ENCODE peak calls at places on chromosomes 1 and 21, in nine cellular contexts. One of them, this sample, is unnamed.
A peak's percentile ranks its signal among the peaks of the same experiment; 100 is the strongest.

GRCh38 chr1:153341431-153341934 is 7.2 kb downstream of the PGLYRP4 start:
- DNase-seq in hepatocyte: peak; percentile 2
- DNase-seq in HCT116: no peak
- DNase-seq in neural progenitor cell: no peak
- DNase-seq in GM23248: no peak
- DNase-seq in GM23338: no peak
- DNase-seq in OCI-LY7: no peak
- DNase-seq in PC-3: no peak
- DNase-seq in SK-N-SH: no peak
- DNase-seq in this sample: no peak

GRCh38 chr1:78045850-78046778 is at the start of gene GIPC2:
- DNase-seq in PC-3: no peak
- DNase-seq in neural progenitor cell: peak; percentile 65
- DNase-seq in HCT116: no peak
- DNase-seq in SK-N-SH: peak; percentile 69
- DNase-seq in OCI-LY7: no peak
- DNase-seq in GM23338: peak; percentile 73
- DNase-seq in hepatocyte: peak; percentile 69
- DNase-seq in GM23248: peak; percentile 60
- DNase-seq in this sample: no peak

GRCh38 chr1:86503477-86504129 is 34.9 kb downstream of the CLCA1 start:
- DNase-seq in neural progenitor cell: peak; percentile 33
- DNase-seq in hepatocyte: peak; percentile 35
- DNase-seq in SK-N-SH: no peak
- DNase-seq in GM23248: no peak
- DNase-seq in GM23338: peak; percentile 34
- DNase-seq in HCT116: no peak
- DNase-seq in OCI-LY7: no peak
- DNase-seq in PC-3: no peak
- DNase-seq in this sample: no peak

GRCh38 chr1:2372551-2373490 is 18.5 kb downstream of the MORN1 start:
- DNase-seq in GM23338: no peak
- DNase-seq in neural progenitor cell: no peak
- DNase-seq in GM23248: no peak
- DNase-seq in hepatocyte: no peak
- DNase-seq in OCI-LY7: no peak
- DNase-seq in HCT116: no peak
- DNase-seq in PC-3: peak; percentile 77
- DNase-seq in SK-N-SH: no peak
- DNase-seq in this sample: no peak

GRCh38 chr21:44583800-44584147 is 3.4 kb upstream of the KRTAP10-5 start:
- DNase-seq in HCT116: no peak
- DNase-seq in PC-3: peak; percentile 64
- DNase-seq in neural progenitor cell: no peak
- DNase-seq in GM23338: no peak
- DNase-seq in hepatocyte: no peak
- DNase-seq in GM23248: no peak
- DNase-seq in OCI-LY7: no peak
- DNase-seq in SK-N-SH: no peak
- DNase-seq in this sample: no peak

GRCh38 chr1:227472772-227473171 is 90.6 kb upstream of the ZNF678 start:
- DNase-seq in OCI-LY7: no peak
- DNase-seq in GM23338: no peak
- DNase-seq in SK-N-SH: no peak
- DNase-seq in neural progenitor cell: no peak
- DNase-seq in HCT116: no peak
- DNase-seq in hepatocyte: no peak
- DNase-seq in GM23248: no peak
- DNase-seq in PC-3: peak; percentile 37
- DNase-seq in this sample: no peak

GRCh38 chr1:162878000-162878596 is 17.1 kb upstream of the CCDC190 start:
- DNase-seq in neural progenitor cell: peak; percentile 73
- DNase-seq in GM23248: peak; percentile 82
- DNase-seq in GM23338: peak; percentile 85
- DNase-seq in PC-3: peak; percentile 93
- DNase-seq in SK-N-SH: peak; percentile 33
- DNase-seq in OCI-LY7: peak; percentile 3
- DNase-seq in hepatocyte: peak; percentile 73
- DNase-seq in HCT116: peak; percentile 68
- DNase-seq in this sample: peak; percentile 76

GRCh38 chr1:151106891-151107290 is 36.3 kb downstream of the GABPB2 start:
- DNase-seq in hepatocyte: no peak
- DNase-seq in HCT116: no peak
- DNase-seq in PC-3: peak; percentile 29
- DNase-seq in neural progenitor cell: no peak
- DNase-seq in OCI-LY7: no peak
- DNase-seq in SK-N-SH: no peak
- DNase-seq in GM23248: peak; percentile 56
- DNase-seq in GM23338: no peak
- DNase-seq in this sample: no peak

GRCh38 chr1:185734929-185735666 is 907 bp downstream of the HMCN1 start:
- DNase-seq in hepatocyte: peak; percentile 3
- DNase-seq in PC-3: peak; percentile 6
- DNase-seq in SK-N-SH: no peak
- DNase-seq in OCI-LY7: no peak
- DNase-seq in GM23248: peak; percentile 46
- DNase-seq in neural progenitor cell: peak; percentile 13
- DNase-seq in GM23338: no peak
- DNase-seq in HCT116: no peak
- DNase-seq in this sample: no peak

GRCh38 chr1:185742403-185742802 is 8.2 kb downstream of the HMCN1 start:
- DNase-seq in neural progenitor cell: no peak
- DNase-seq in GM23248: no peak
- DNase-seq in HCT116: no peak
- DNase-seq in PC-3: no peak
- DNase-seq in hepatocyte: no peak
- DNase-seq in OCI-LY7: no peak
- DNase-seq in GM23338: no peak
- DNase-seq in SK-N-SH: no peak
- DNase-seq in this sample: no peak

GRCh38 chr1:185735667-185736105 is 1.5 kb downstream of the HMCN1 start:
- DNase-seq in hepatocyte: no peak
- DNase-seq in PC-3: no peak
- DNase-seq in GM23338: peak; percentile 43
- DNase-seq in SK-N-SH: no peak
- DNase-seq in OCI-LY7: no peak
- DNase-seq in neural progenitor cell: no peak
- DNase-seq in HCT116: no peak
- DNase-seq in GM23248: peak; percentile 32
- DNase-seq in this sample: peak; percentile 46

GRCh38 chr1:185741551-185741950 is 7.4 kb downstream of the HMCN1 start:
- DNase-seq in OCI-LY7: no peak
- DNase-seq in HCT116: no peak
- DNase-seq in PC-3: no peak
- DNase-seq in hepatocyte: no peak
- DNase-seq in neural progenitor cell: no peak
- DNase-seq in GM23248: peak; percentile 74
- DNase-seq in GM23338: no peak
- DNase-seq in SK-N-SH: no peak
- DNase-seq in this sample: no peak

GRCh38 chr1:185739967-185740366 is 5.8 kb downstream of the HMCN1 start:
- DNase-seq in neural progenitor cell: no peak
- DNase-seq in OCI-LY7: no peak
- DNase-seq in SK-N-SH: no peak
- DNase-seq in hepatocyte: no peak
- DNase-seq in GM23248: peak; percentile 12
- DNase-seq in HCT116: no peak
- DNase-seq in PC-3: no peak
- DNase-seq in GM23338: no peak
- DNase-seq in this sample: no peak
- TF ChIP-seq EZH2phosphoT487 in neural progenitor cell: no peak
- TF ChIP-seq EZH2phosphoT487 in OCI-LY7: no peak
- TF ChIP-seq EZH2phosphoT487 in SK-N-SH: no peak
- TF ChIP-seq EZH2phosphoT487 in hepatocyte: no peak
- TF ChIP-seq EZH2phosphoT487 in GM23248: no peak
- TF ChIP-seq EZH2phosphoT487 in HCT116: no peak
- TF ChIP-seq EZH2phosphoT487 in PC-3: no peak
- TF ChIP-seq EZH2phosphoT487 in GM23338: no peak
- TF ChIP-seq EZH2phosphoT487 in this sample: no peak

GRCh38 chr1:198637157-198637556 is 1.7 kb upstream of the PTPRC start:
- DNase-seq in hepatocyte: no peak
- DNase-seq in GM23248: no peak
- DNase-seq in GM23338: no peak
- DNase-seq in PC-3: no peak
- DNase-seq in OCI-LY7: peak; percentile 57
- DNase-seq in neural progenitor cell: no peak
- DNase-seq in SK-N-SH: no peak
- DNase-seq in HCT116: no peak
- DNase-seq in this sample: no peak

GRCh38 chr1:198639581-198640235 is 868 bp downstream of the PTPRC start:
- DNase-seq in hepatocyte: no peak
- DNase-seq in HCT116: no peak
- DNase-seq in SK-N-SH: no peak
- DNase-seq in GM23248: no peak
- DNase-seq in GM23338: no peak
- DNase-seq in OCI-LY7: peak; percentile 61
- DNase-seq in neural progenitor cell: no peak
- DNase-seq in PC-3: no peak
- DNase-seq in this sample: peak; percentile 2

GRCh38 chr1:198638894-198639319 is at the start of gene PTPRC:
- DNase-seq in HCT116: no peak
- DNase-seq in SK-N-SH: no peak
- DNase-seq in OCI-LY7: peak; percentile 88
- DNase-seq in GM23338: no peak
- DNase-seq in PC-3: no peak
- DNase-seq in neural progenitor cell: no peak
- DNase-seq in hepatocyte: no peak
- DNase-seq in GM23248: no peak
- DNase-seq in this sample: peak; percentile 2

GRCh38 chr1:198637915-198638437 is 864 bp upstream of the PTPRC start:
- DNase-seq in PC-3: no peak
- DNase-seq in GM23338: no peak
- DNase-seq in HCT116: no peak
- DNase-seq in OCI-LY7: no peak
- DNase-seq in hepatocyte: no peak
- DNase-seq in GM23248: no peak
- DNase-seq in SK-N-SH: no peak
- DNase-seq in neural progenitor cell: no peak
- DNase-seq in this sample: no peak

DNA sequence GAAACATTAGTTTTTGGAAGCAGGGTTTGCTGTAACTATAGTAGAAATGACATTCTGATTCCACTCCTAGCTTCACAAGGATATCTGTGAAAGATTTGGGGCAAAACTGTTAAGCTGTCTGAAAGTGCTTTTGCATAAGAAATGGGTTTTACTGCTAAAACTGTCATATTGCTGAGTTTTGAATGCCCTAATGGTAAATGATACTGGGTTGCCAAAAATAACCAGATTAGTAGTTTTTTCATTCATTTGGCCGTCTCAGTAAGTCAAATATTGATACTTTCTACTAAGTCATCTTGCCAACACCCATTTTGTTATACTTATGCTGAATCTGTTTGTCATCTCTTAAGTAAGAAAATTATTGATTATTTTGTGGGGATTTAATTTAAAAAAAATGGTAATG is 399 bp upstream of the PTPRC start:
- DNase-seq in OCI-LY7: peak; percentile 48
- DNase-seq in PC-3: no peak
- DNase-seq in GM23248: no peak
- DNase-seq in SK-N-SH: no peak
- DNase-seq in GM23338: no peak
- DNase-seq in neural progenitor cell: no peak
- DNase-seq in hepatocyte: no peak
- DNase-seq in HCT116: no peak
- DNase-seq in this sample: no peak
- H3K4me2 ChIP-seq in OCI-LY7: peak overlapping the region; percentile 96
- H3K4me2 ChIP-seq in PC-3: no peak overlapping the region
- H3K4me2 ChIP-seq in GM23248: no peak overlapping the region
- H3K4me2 ChIP-seq in SK-N-SH: no peak overlapping the region
- H3K4me2 ChIP-seq in GM23338: no peak overlapping the region
- H3K4me2 ChIP-seq in neural progenitor cell: no peak overlapping the region
- H3K4me2 ChIP-seq in hepatocyte: no peak overlapping the region
- H3K4me2 ChIP-seq in HCT116: no peak overlapping the region
- H3K4me2 ChIP-seq in this sample: no peak overlapping the region

GRCh38 chr1:24105368-24106160 is 6.4 kb downstream of the MYOM3 start:
- DNase-seq in neural progenitor cell: no peak
- DNase-seq in GM23248: no peak
- DNase-seq in SK-N-SH: no peak
- DNase-seq in OCI-LY7: no peak
- DNase-seq in PC-3: no peak
- DNase-seq in GM23338: no peak
- DNase-seq in HCT116: no peak
- DNase-seq in hepatocyte: peak; percentile 28
- DNase-seq in this sample: no peak

GRCh38 chr1:24109686-24110475 is 2.1 kb downstream of the MYOM3 start:
- DNase-seq in SK-N-SH: no peak
- DNase-seq in HCT116: no peak
- DNase-seq in OCI-LY7: no peak
- DNase-seq in GM23338: no peak
- DNase-seq in hepatocyte: no peak
- DNase-seq in GM23248: no peak
- DNase-seq in PC-3: no peak
- DNase-seq in neural progenitor cell: no peak
- DNase-seq in this sample: no peak

GRCh38 chr1:24108334-24109165 is 3.4 kb downstream of the MYOM3 start:
- DNase-seq in GM23248: peak; percentile 98
- DNase-seq in HCT116: peak; percentile 32
- DNase-seq in neural progenitor cell: no peak
- DNase-seq in SK-N-SH: no peak
- DNase-seq in PC-3: peak; percentile 68
- DNase-seq in OCI-LY7: no peak
- DNase-seq in GM23338: no peak
- DNase-seq in hepatocyte: peak; percentile 58
- DNase-seq in this sample: no peak

GRCh38 chr1:24109166-24109483 is 2.8 kb downstream of the MYOM3 start:
- DNase-seq in GM23248: no peak
- DNase-seq in GM23338: no peak
- DNase-seq in SK-N-SH: no peak
- DNase-seq in OCI-LY7: no peak
- DNase-seq in PC-3: no peak
- DNase-seq in neural progenitor cell: no peak
- DNase-seq in hepatocyte: no peak
- DNase-seq in HCT116: no peak
- DNase-seq in this sample: no peak

GRCh38 chr1:24107462-24108225 is 4.3 kb downstream of the MYOM3 start:
- DNase-seq in SK-N-SH: no peak
- DNase-seq in GM23338: no peak
- DNase-seq in GM23248: peak; percentile 96
- DNase-seq in neural progenitor cell: no peak
- DNase-seq in OCI-LY7: no peak
- DNase-seq in HCT116: peak; percentile 18
- DNase-seq in hepatocyte: peak; percentile 80
- DNase-seq in PC-3: peak; percentile 20
- DNase-seq in this sample: no peak
- TF ChIP-seq EZH2phosphoT487 in SK-N-SH: no peak
- TF ChIP-seq EZH2phosphoT487 in GM23338: no peak
- TF ChIP-seq EZH2phosphoT487 in GM23248: no peak
- TF ChIP-seq EZH2phosphoT487 in neural progenitor cell: no peak
- TF ChIP-seq EZH2phosphoT487 in OCI-LY7: no peak
- TF ChIP-seq EZH2phosphoT487 in HCT116: no peak
- TF ChIP-seq EZH2phosphoT487 in hepatocyte: no peak
- TF ChIP-seq EZH2phosphoT487 in PC-3: no peak
- TF ChIP-seq EZH2phosphoT487 in this sample: no peak

DNA sequence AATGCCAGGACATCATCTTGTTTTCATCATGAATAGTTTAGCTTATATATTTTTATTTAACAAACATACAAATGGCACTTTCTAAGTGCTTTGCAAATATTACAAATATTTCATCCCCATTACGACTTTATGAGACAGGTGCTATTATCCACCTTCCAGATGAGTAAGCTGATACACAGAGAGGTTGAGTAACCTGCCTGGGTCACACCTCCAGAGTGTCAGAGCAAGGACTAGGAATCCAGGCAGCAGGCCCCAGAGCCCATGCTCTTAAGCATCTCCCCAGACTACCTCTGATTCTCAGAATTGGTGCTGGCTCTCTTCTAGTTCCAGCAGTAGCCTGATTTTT is 40.0 kb downstream of the EPHB2 start:
- DNase-seq in HCT116: no peak
- DNase-seq in OCI-LY7: no peak
- DNase-seq in hepatocyte: peak; percentile 51
- DNase-seq in SK-N-SH: no peak
- DNase-seq in GM23338: no peak
- DNase-seq in GM23248: no peak
- DNase-seq in neural progenitor cell: no peak
- DNase-seq in PC-3: peak; percentile 75
- DNase-seq in this sample: no peak
- H3K4me2 ChIP-seq in HCT116: peak overlapping the region; percentile 65
- H3K4me2 ChIP-seq in OCI-LY7: no peak overlapping the region
- H3K4me2 ChIP-seq in hepatocyte: no peak overlapping the region
- H3K4me2 ChIP-seq in SK-N-SH: peak overlapping the region; percentile 65
- H3K4me2 ChIP-seq in GM23338: no peak overlapping the region
- H3K4me2 ChIP-seq in GM23248: peak overlapping the region; percentile 60
- H3K4me2 ChIP-seq in neural progenitor cell: peak overlapping the region; percentile 41
- H3K4me2 ChIP-seq in PC-3: peak overlapping the region; percentile 58
- H3K4me2 ChIP-seq in this sample: no peak overlapping the region

This sample was measured in MM.1S.